ENCODE peak calls at places on chromosomes 1 and 21, in ten cellular contexts. T is transverse colon, S is adrenal gland, D is breast epithelium, V is IMR-90, G is A549, W is body of pancreas, R is esophagus squamous epithelium, K is HCT116, E is ovary. I is an unnamed sample.

GRCh38 chr1:156245451-156246232 is 2.2 kb downstream of the PAQR6 start:
- DNase-seq in D (no peak), T (peak), W (peak), G (no peak), V (no peak), S (no peak), E (no peak), R (no peak), K (no peak), I (no peak)

GRCh38 chr1:156104065-156104810 is 10.3 kb upstream of the LMNA start:
- DNase-seq in T (peak), G (peak), S (no peak), R (no peak), E (peak), K (no peak), V (peak), D (peak), W (peak), I (peak)

GRCh38 chr1:20477355-20478071 is 8.5 kb downstream of the CAMK2N1 start:
- DNase-seq in W (no peak), E (peak), T (no peak), R (no peak), V (peak), G (no peak), S (peak), K (no peak), D (no peak), I (no peak)

GRCh38 chr21:42585881-42586280 is 67.5 kb upstream of the PDE9A start:
- DNase-seq in W (no peak), S (no peak), R (no peak), D (no peak), E (no peak), V (no peak), G (no peak), T (no peak), K (no peak), I (no peak)

GRCh38 chr1:215114154-215114933 is 31.8 kb downstream of the KCNK2 start:
- DNase-seq in R (no peak), D (peak), S (no peak), K (peak), E (no peak), V (peak), G (peak), W (no peak), T (no peak), I (no peak)

GRCh38 chr21:42705746-42706374 is 52.4 kb downstream of the PDE9A start:
- DNase-seq in G (no peak), R (no peak), V (no peak), D (no peak), K (no peak), W (no peak), S (no peak), E (no peak), T (no peak), I (no peak)

GRCh38 chr1:200641175-200641489 is 20.6 kb upstream of the KIF14 start:
- DNase-seq in T (no peak), G (no peak), R (no peak), S (no peak), V (peak), D (no peak), W (no peak), E (no peak), K (no peak), I (no peak)

GRCh38 chr1:153552335-153552734 is 3.3 kb upstream of the S100A3 start:
- DNase-seq in E (no peak), K (no peak), V (no peak), T (peak), G (no peak), W (no peak), R (no peak), S (no peak), D (no peak), I (no peak)

GRCh38 chr1:174682419-174683008 is 234.8 kb downstream of the GPR52 start:
- DNase-seq in V (peak), S (no peak), D (no peak), W (no peak), T (no peak), E (no peak), G (no peak), R (no peak), K (no peak), I (no peak)

GRCh38 chr1:226624526-226624925 is 76.0 kb downstream of the STUM start:
- DNase-seq in R (no peak), W (no peak), K (no peak), V (peak), T (no peak), G (no peak), D (peak), S (no peak), E (no peak), I (peak)

GRCh38 chr1:6269997-6270401 is 9.1 kb upstream of the GPR153 start:
- DNase-seq in E (no peak), V (no peak), K (no peak), T (peak), D (no peak), R (no peak), G (no peak), S (no peak), W (no peak), I (no peak)

GRCh38 chr21:45326169-45326833 is 38.6 kb upstream of the POFUT2 start:
- DNase-seq in T (no peak), E (peak), R (no peak), V (peak), S (no peak), W (no peak), G (no peak), D (no peak), K (no peak), I (no peak)

GRCh38 chr1:46793126-46793525 is 5.7 kb upstream of the CYP4B1 start:
- DNase-seq in T (no peak), D (no peak), R (no peak), K (no peak), V (no peak), G (no peak), E (no peak), S (no peak), W (no peak), I (no peak)

GRCh38 chr1:221858758-221859157 is 116.9 kb upstream of the DUSP10 start:
- DNase-seq in V (peak), W (no peak), S (no peak), G (peak), T (no peak), D (no peak), K (no peak), E (no peak), R (no peak), I (peak)

GRCh38 chr21:44920694-44921604 is at the start of gene ITGB2:
- DNase-seq in T (peak), S (peak), D (no peak), W (no peak), G (no peak), K (no peak), R (no peak), E (no peak), V (no peak), I (no peak)

GRCh38 chr1:12614402-12615165 is 3.4 kb downstream of the DHRS3 start:
- DNase-seq in T (no peak), K (no peak), G (no peak), V (no peak), E (no peak), D (no peak), R (no peak), W (peak), S (no peak), I (no peak)
- TF ChIP-seq POLR2A in T (no peak), K (no peak), G (no peak), V (no peak), E (no peak), D (no peak), R (no peak), W (no peak), S (no peak), I (no peak)

GRCh38 chr1:27959792-27960603 is at the start of gene XKR8:
- DNase-seq in S (peak), V (peak), D (peak), G (peak), W (peak), K (peak), T (peak), R (peak), E (peak), I (peak)
- TF ChIP-seq POLR2A in S (peak), V (no peak), D (no peak), G (peak), W (peak), K (peak), T (peak), R (peak), E (no peak), I (no peak)

DNA sequence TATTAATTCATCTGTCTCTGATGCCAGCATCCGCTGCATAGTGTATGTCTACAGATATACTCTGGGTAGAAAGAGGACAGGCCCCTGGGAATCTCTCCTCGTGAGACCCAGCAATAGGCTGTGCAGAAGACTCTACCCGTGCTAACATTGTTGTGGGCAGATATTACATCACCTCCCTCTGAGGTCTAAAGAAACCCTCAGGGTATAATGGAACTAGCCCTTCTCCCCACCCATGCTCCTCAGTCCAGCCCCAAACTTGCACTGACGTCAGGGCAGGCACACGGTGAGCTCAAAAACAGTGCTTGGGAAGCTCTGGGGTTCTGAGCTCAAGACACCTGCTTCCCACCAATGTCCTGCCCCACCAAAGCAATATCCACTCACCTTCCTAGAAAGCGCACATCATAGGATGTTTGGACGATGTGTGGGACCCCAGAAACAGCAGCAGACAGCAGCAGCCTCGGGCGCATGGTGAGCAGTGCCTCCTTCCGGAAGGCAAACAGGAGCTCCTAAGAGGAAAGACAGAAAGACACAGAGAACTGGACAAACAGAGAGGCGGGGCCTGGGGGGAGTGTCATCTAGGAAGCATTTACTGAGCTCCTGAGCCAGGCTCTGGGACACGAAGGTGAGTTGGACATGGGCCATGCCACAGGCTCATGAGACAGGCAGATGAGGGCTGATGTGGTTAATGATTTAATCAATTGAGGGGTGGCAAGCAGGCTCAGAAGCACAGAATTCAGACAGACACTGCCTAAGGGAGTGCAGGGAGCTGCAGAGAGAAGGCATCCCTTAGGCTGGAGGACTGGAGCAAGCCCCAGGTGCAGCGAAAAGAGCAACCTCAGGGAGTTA is 4.8 kb downstream of the OVGP1 start:
- DNase-seq in R (no peak), E (no peak), D (peak), T (peak), G (peak), V (peak), S (no peak), K (no peak), W (peak), I (no peak)
- TF ChIP-seq POLR2A in R (no peak), E (no peak), D (no peak), T (peak), G (no peak), V (no peak), S (no peak), K (no peak), W (no peak), I (no peak)

GRCh38 chr1:22089787-22090186 is 37.3 kb downstream of the CDC42 start:
- DNase-seq in E (no peak), R (no peak), D (no peak), S (no peak), T (no peak), G (no peak), K (no peak), W (no peak), V (no peak), I (no peak)

GRCh38 chr1:22089134-22089571 is 36.6 kb downstream of the CDC42 start:
- DNase-seq in R (no peak), S (no peak), W (no peak), V (no peak), G (no peak), E (no peak), K (no peak), D (no peak), T (no peak), I (no peak)

GRCh38 chr1:22096036-22096435 is 43.5 kb downstream of the CDC42 start:
- DNase-seq in K (no peak), R (no peak), E (no peak), W (no peak), D (no peak), S (no peak), G (no peak), V (peak), T (no peak), I (no peak)

GRCh38 chr1:22096463-22096862 is 44.0 kb downstream of the CDC42 start:
- DNase-seq in T (no peak), V (no peak), S (no peak), K (no peak), G (no peak), D (no peak), E (no peak), R (no peak), W (no peak), I (no peak)

DNA sequence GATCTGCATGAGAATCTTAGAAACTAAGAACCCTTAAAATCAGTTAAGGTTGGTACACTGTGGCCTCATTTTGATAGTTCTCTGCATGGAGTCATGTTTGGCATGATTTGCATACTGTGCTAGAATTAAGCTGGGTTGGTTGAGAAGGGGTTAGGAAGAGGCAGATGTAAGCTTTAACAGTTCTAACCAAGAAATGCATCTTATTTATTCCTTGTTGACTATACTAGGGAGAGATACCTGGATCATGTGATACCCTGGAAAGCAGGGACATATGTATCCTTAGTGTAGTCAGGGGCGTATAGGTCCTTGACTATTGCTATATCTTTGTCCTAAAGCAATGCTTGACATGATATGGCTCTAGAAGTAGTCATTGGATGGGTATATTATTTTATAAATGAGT is 41.0 kb downstream of the CDC42 start:
- DNase-seq in V (no peak), G (no peak), S (no peak), W (no peak), E (no peak), K (no peak), R (no peak), D (no peak), T (no peak), I (no peak)
- TF ChIP-seq POLR2A in V (no peak), G (no peak), S (no peak), W (no peak), E (no peak), K (no peak), R (no peak), D (no peak), T (no peak), I (no peak)

DNA sequence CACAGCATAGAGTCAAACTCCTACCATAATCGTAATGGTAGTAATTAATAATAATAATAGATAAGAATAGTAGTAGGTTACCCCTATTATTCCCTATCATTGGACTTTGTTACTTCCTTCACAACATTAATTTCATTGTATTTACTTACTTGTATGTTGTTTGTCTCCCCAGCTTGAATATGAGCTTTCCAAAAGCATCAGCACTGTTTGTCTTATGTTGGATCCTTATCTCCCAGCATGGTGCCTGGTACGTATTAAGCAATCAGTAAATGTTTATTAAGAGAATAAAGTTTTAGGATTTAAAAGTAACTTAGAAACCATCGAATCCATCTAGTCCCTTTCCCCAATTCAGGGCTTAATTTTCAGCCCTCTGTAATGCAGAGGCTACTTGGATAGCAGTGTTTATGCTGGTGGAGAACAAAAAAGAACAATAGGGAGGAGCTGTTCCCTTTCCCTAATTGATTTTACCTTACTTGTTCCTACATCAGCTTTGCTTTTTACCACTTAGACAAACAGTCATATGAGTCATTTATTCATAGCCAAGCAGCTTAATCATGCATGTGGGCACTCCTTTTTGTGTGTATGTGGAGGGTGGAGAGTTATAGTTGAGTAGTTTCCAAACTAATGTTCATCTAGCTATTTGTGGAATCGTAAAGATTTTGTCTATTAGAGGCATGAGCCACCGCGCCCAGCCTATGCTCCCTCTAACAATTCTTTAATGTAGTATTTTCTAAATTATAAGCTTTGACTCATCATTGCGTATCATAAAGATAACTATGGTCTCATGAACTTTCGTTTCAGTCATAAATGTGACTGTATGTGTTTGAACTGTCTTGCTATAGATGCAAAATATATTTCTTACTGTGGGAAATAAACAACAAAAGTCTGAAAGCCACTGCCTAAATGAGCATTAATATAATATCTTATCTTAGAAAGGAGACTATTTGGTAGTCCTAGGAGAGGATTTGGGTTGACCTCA is 20.9 kb upstream of the DR1 start:
- DNase-seq in D (no peak), R (no peak), T (no peak), K (peak), V (peak), W (no peak), E (no peak), G (peak), S (no peak), I (no peak)
- TF ChIP-seq POLR2A in D (no peak), R (no peak), T (no peak), K (no peak), V (no peak), W (no peak), E (no peak), G (no peak), S (no peak), I (no peak)

GRCh38 chr1:23720256-23720995 is 22.8 kb upstream of the ELOA start:
- DNase-seq in G (no peak), T (no peak), K (no peak), R (no peak), S (no peak), W (no peak), V (peak), D (no peak), E (no peak), I (no peak)
- TF ChIP-seq POLR2A in G (no peak), T (no peak), K (no peak), R (no peak), S (no peak), W (no peak), V (no peak), D (no peak), E (no peak), I (no peak)

GRCh38 chr1:95582191-95582590 is 348.2 kb downstream of the RWDD3 start:
- DNase-seq in D (no peak), G (no peak), R (no peak), K (no peak), W (no peak), T (no peak), V (no peak), E (no peak), S (no peak), I (no peak)
- TF ChIP-seq POLR2A in D (no peak), G (no peak), R (no peak), K (no peak), W (no peak), T (no peak), V (no peak), E (no peak), S (no peak), I (no peak)

GRCh38 chr1:110177775-110178174 is 27.5 kb downstream of the SLC6A17 start:
- DNase-seq in G (no peak), E (no peak), R (no peak), K (no peak), V (no peak), T (no peak), D (no peak), W (no peak), S (no peak), I (no peak)
- TF ChIP-seq POLR2A in G (no peak), E (no peak), R (no peak), K (no peak), V (no peak), T (no peak), D (no peak), W (no peak), S (no peak), I (no peak)

I was measured in H54.